ENCODE peak calls at places on chromosomes 2 and 18, in ten cellular contexts. F is activated naive CD8-positive, alpha-beta T cell treated with anti-CD3 and anti-CD28 coated beads, Interleukin-2, amount 50 U/mL, for 24 hours; T is T-helper 1 cell; Y is heart right ventricle; J is astrocyte of the cerebellum; X is naive thymus-derived CD4-positive, alpha-beta T cell; C is NCI-H748 treated with DMSO at 0.1 percent for 48 hours; U is left lobe of liver; O is retina; B is RPMI7951. N is an unnamed sample.

GRCh38 chr2:181988154-181988924 is 2.7 kb downstream of the PPP1R1C start:
- DNase-seq in F (no peak), T (no peak), Y (no peak), J (no peak), X (no peak), C (peak; percentile 38), U (no peak), O (peak; percentile 10), B (no peak), N (no peak)

GRCh38 chr2:70656421-70657010 is 102.9 kb upstream of the TGFA start:
- DNase-seq in F (peak; percentile 25), T (no peak), Y (no peak), J (no peak), X (no peak), C (no peak), U (no peak), O (no peak), B (no peak), N (no peak)

GRCh38 chr2:12180046-12180445 is 433.6 kb downstream of the LPIN1 start:
- DNase-seq in F (no peak), T (no peak), Y (no peak), J (no peak), X (no peak), C (no peak), U (no peak), O (no peak), B (no peak), N (no peak)

GRCh38 chr18:43934322-43935050 is 657.2 kb upstream of the SYT4 start:
- DNase-seq in F (no peak), T (no peak), Y (no peak), J (no peak), X (no peak), C (no peak), U (no peak), O (no peak), B (no peak), N (no peak)

GRCh38 chr18:63960891-63961290 is 9.0 kb upstream of the SERPINB8 start:
- DNase-seq in F (no peak), T (no peak), Y (no peak), J (no peak), X (no peak), C (no peak), U (no peak), O (no peak), B (no peak), N (no peak)

GRCh38 chr18:23992119-23992940 is 22.2 kb upstream of the TTC39C start:
- DNase-seq in F (peak; percentile 40), T (peak; percentile 36), Y (peak; percentile 34), J (peak; percentile 81), X (no peak), C (peak; percentile 47), U (peak; percentile 86), O (peak; percentile 75), B (peak; percentile 33), N (no peak)

GRCh38 chr2:127007652-127008051 is 99.3 kb downstream of the BIN1 start:
- DNase-seq in F (no peak), T (no peak), Y (no peak), J (peak; percentile 6), X (no peak), C (no peak), U (no peak), O (no peak), B (peak; percentile 56), N (no peak)

GRCh38 chr2:162113771-162114168 is 38.3 kb downstream of the GCG start:
- DNase-seq in F (no peak), T (no peak), Y (peak; percentile 37), J (no peak), X (no peak), C (no peak), U (peak; percentile 62), O (no peak), B (peak; percentile 84), N (no peak)

GRCh38 chr18:48762836-48763713 is 187.7 kb downstream of the SMAD7 start:
- DNase-seq in F (no peak), T (no peak), Y (no peak), J (peak; percentile 44), X (no peak), C (no peak), U (no peak), O (no peak), B (no peak), N (no peak)

GRCh38 chr2:237482485-237482884 is 4.6 kb upstream of the MLPH start:
- DNase-seq in F (no peak), T (no peak), Y (peak; percentile 79), J (no peak), X (no peak), C (peak; percentile 9), U (peak; percentile 92), O (no peak), B (peak; percentile 90), N (peak; percentile 87)

GRCh38 chr2:48589170-48589767 is 28.4 kb upstream of the GTF2A1L start:
- DNase-seq in F (peak; percentile 23), T (no peak), Y (peak; percentile 48), J (no peak), X (no peak), C (peak; percentile 10), U (no peak), O (peak; percentile 62), B (peak; percentile 45), N (no peak)

GRCh38 chr18:79699653-79700052 is 20.1 kb downstream of the CTDP1 start:
- DNase-seq in F (no peak), T (no peak), Y (no peak), J (no peak), X (no peak), C (no peak), U (no peak), O (no peak), B (no peak), N (no peak)

GRCh38 chr2:54370405-54371104 is 85.6 kb upstream of the SPTBN1 start:
- DNase-seq in F (no peak), T (no peak), Y (peak; percentile 74), J (no peak), X (no peak), C (no peak), U (no peak), O (no peak), B (no peak), N (no peak)

GRCh38 chr2:101440127-101440738 is 34.7 kb downstream of the RFX8 start:
- DNase-seq in F (no peak), T (no peak), Y (peak; percentile 72), J (no peak), X (no peak), C (no peak), U (no peak), O (no peak), B (peak; percentile 83), N (no peak)

GRCh38 chr2:120254178-120254577 is 1.5 kb downstream of the RALB start:
- DNase-seq in F (no peak), T (no peak), Y (no peak), J (no peak), X (no peak), C (no peak), U (no peak), O (no peak), B (peak; percentile 39), N (no peak)

N was measured in ureter.